ENCODE peak calls at places on chromosomes 3 and 15, in five cellular contexts. Z is HepG2, H is body of pancreas, M is uterus, K is ovary. D is an unnamed sample.

GRCh38 chr3:152156880-152157279 is 111.8 kb upstream of the MBNL1 start:
- DNase-seq in Z (no peak), H (no peak), M (no peak), K (no peak), D (no peak)

GRCh38 chr3:97359958-97360357 is 404.6 kb upstream of the ARL6 start:
- DNase-seq in Z (no peak), H (no peak), M (no peak), K (no peak), D (no peak)

GRCh38 chr3:107739227-107739626 is 216.5 kb downstream of the BBX start:
- DNase-seq in Z (no peak), H (no peak), M (no peak), K (no peak), D (no peak)

GRCh38 chr3:84825817-84826216 is 133.0 kb upstream of the CADM2 start:
- DNase-seq in Z (no peak), H (no peak), M (no peak), K (no peak), D (no peak)

GRCh38 chr3:104870276-104870675 is 496.4 kb upstream of the ALCAM start:
- DNase-seq in Z (no peak), H (no peak), M (no peak), K (no peak), D (no peak)

GRCh38 chr3:114365268-114365667 is 71.4 kb downstream of the TIGIT start:
- DNase-seq in Z (no peak), H (no peak), M (no peak), K (no peak), D (no peak)

GRCh38 chr15:72313881-72314280 is 6.1 kb downstream of the CELF6 start:
- DNase-seq in Z (no peak), H (no peak), M (no peak), K (no peak), D (no peak)

GRCh38 chr15:48855501-48856440 is 22.2 kb upstream of the EID1 start:
- DNase-seq in Z (peak), H (peak), M (peak), K (no peak), D (no peak)

GRCh38 chr3:4748701-4749378 is 230.4 kb upstream of the BHLHE40 start:
- DNase-seq in Z (peak), H (no peak), M (no peak), K (no peak), D (no peak)

GRCh38 chr15:63374686-63375520 is 6.7 kb downstream of the CA12 start:
- DNase-seq in Z (no peak), H (no peak), M (no peak), K (no peak), D (peak)

GRCh38 chr15:98442901-98443300 is 205.4 kb upstream of the IGF1R start:
- DNase-seq in Z (no peak), H (no peak), M (no peak), K (no peak), D (no peak)

GRCh38 chr3:192867645-192868044 is 50.0 kb downstream of the MB21D2 start:
- DNase-seq in Z (no peak), H (no peak), M (no peak), K (no peak), D (no peak)

GRCh38 chr3:41915353-41915752 is 46.5 kb downstream of the ULK4 start:
- DNase-seq in Z (no peak), H (no peak), M (no peak), K (no peak), D (no peak)

GRCh38 chr3:57889807-57890206 is 118.4 kb upstream of the FLNB start:
- DNase-seq in Z (no peak), H (no peak), M (no peak), K (no peak), D (no peak)

GRCh38 chr3:19688767-19689166 is 245.2 kb downstream of the EFHB start:
- DNase-seq in Z (no peak), H (no peak), M (no peak), K (no peak), D (no peak)

GRCh38 chr3:156795890-156796451 is 30.2 kb upstream of the LEKR1 start:
- DNase-seq in Z (peak), H (no peak), M (no peak), K (no peak), D (no peak)

GRCh38 chr15:69415381-69415780 is 1.2 kb downstream of the KIF23 start:
- DNase-seq in Z (no peak), H (no peak), M (no peak), K (no peak), D (no peak)

GRCh38 chr3:150135321-150135721 is 164.6 kb upstream of the PFN2 start:
- DNase-seq in Z (no peak), H (no peak), M (no peak), K (no peak), D (no peak)

GRCh38 chr15:87219650-87220615 is 1036.6 kb downstream of the NTRK3 start:
- DNase-seq in Z (no peak), H (no peak), M (no peak), K (no peak), D (no peak)

GRCh38 chr3:196192036-196193001 is 18.9 kb downstream of the ZDHHC19 start:
- DNase-seq in Z (peak), H (no peak), M (no peak), K (no peak), D (no peak)

GRCh38 chr15:45401665-45402161 is 23.4 kb upstream of the GATM start:
- DNase-seq in Z (no peak), H (no peak), M (no peak), K (no peak), D (no peak)

GRCh38 chr15:101242160-101242998 is 9.5 kb downstream of the CHSY1 start:
- DNase-seq in Z (no peak), H (no peak), M (no peak), K (no peak), D (no peak)

GRCh38 chr15:85639752-85640381 is 154.9 kb downstream of the KLHL25 start:
- DNase-seq in Z (no peak), H (no peak), M (no peak), K (no peak), D (no peak)

DNA sequence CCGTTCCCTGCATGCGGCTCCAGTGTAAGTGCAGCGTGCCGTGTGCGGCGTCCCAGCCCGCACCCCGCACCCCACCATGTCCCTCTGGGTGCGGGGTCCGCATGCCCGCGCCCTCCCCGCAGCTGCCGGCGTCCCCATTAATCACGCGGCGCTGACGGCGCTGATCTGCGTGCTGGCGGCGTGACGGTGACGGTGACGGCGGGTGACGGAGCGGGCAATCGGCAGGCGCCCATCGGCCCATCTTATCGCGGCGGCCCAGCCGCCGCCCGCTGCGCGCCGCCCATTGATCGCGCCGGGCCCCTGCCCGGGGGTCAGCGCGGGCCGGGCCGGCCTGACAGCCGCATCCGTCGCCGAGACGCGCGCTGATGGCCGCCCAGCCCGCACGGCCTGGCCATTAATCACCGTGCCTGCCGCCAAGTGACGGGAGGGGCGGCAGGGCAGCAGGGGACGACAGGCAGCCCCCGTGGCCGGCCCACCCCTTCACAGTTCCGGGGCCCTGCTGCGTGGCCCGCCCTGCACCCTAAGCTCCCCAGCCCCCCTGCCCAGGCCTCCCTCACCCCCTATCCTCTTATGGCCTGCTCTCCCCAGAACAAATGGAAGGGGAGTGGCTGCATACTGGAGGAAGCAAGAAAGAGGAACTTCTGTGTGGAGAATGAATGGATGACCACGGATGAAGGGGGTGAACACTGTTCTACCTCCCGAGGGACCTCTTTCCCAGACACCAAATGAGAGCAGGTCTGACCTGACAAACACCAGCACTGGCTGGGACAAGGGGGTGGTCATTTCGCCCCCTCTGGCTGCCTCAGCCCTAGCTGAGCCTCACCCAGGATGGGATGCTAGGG is 24.8 kb downstream of the SEC61A1 start:
- DNase-seq in Z (no peak), H (no peak), M (no peak), K (no peak), D (no peak)
- TF ChIP-seq POLR2A in Z (no peak), H (no peak), M (no peak), K (no peak), D (no peak)

GRCh38 chr3:184185461-184186183 is 377 bp upstream of the ABCF3 start:
- DNase-seq in Z (peak), H (peak), M (peak), K (peak), D (peak)
- TF ChIP-seq POLR2A in Z (peak), H (no peak), M (no peak), K (no peak), D (no peak)

GRCh38 chr15:77002954-77003912 is 8.3 kb downstream of the PSTPIP1 start:
- DNase-seq in Z (no peak), H (no peak), M (no peak), K (no peak), D (no peak)

GRCh38 chr15:77001966-77002365 is 7.0 kb downstream of the PSTPIP1 start:
- DNase-seq in Z (no peak), H (no peak), M (no peak), K (no peak), D (no peak)

GRCh38 chr15:77004189-77004588 is 9.3 kb downstream of the PSTPIP1 start:
- DNase-seq in Z (no peak), H (no peak), M (no peak), K (no peak), D (no peak)

GRCh38 chr15:77001351-77001750 is 6.4 kb downstream of the PSTPIP1 start:
- DNase-seq in Z (no peak), H (no peak), M (no peak), K (no peak), D (no peak)

GRCh38 chr15:77002436-77002835 is 7.5 kb downstream of the PSTPIP1 start:
- DNase-seq in Z (no peak), H (no peak), M (no peak), K (no peak), D (no peak)
- TF ChIP-seq POLR2A in Z (no peak), H (no peak), M (no peak), K (no peak), D (no peak)

GRCh38 chr3:39142067-39142466 is 11.3 kb downstream of the CSRNP1 start:
- DNase-seq in Z (no peak), H (peak), M (no peak), K (no peak), D (no peak)
- TF ChIP-seq POLR2A in Z (no peak), H (no peak), M (no peak), K (no peak), D (no peak)

GRCh38 chr3:39410893-39411292 is 4.4 kb downstream of the RPSA start:
- DNase-seq in Z (no peak), H (no peak), M (no peak), K (no peak), D (no peak)
- TF ChIP-seq POLR2A in Z (no peak), H (no peak), M (no peak), K (no peak), D (no peak)

GRCh38 chr3:52204337-52205073 is 6.5 kb downstream of the ALAS1 start:
- DNase-seq in Z (peak), H (peak), M (no peak), K (no peak), D (no peak)
- TF ChIP-seq POLR2A in Z (no peak), H (no peak), M (no peak), K (no peak), D (no peak)

GRCh38 chr3:73409405-73409804 is 215.3 kb downstream of the PDZRN3 start:
- DNase-seq in Z (no peak), H (no peak), M (no peak), K (no peak), D (no peak)
- TF ChIP-seq POLR2A in Z (no peak), H (no peak), M (no peak), K (no peak), D (no peak)

D was measured in H54.